ENCODE peak calls at places on chromosomes 2 and 18, in ten cellular contexts. J, I, D, Z, E, S, C, T, P and W are unnamed samples.

GRCh38 chr2:110221938-110222337 is 9.6 kb upstream of the MTLN start:
- DNase-seq in J (no peak), I (no peak), D (no peak), Z (no peak), E (no peak), S (no peak), C (no peak), T (no peak), P (no peak), W (no peak)

GRCh38 chr2:156708051-156708450 is 271.9 kb downstream of the GPD2 start:
- DNase-seq in J (no peak), I (no peak), D (no peak), Z (no peak), E (no peak), S (no peak), C (no peak), T (no peak), P (no peak), W (no peak)

GRCh38 chr2:20608666-20609348 is 42.1 kb downstream of the HS1BP3 start:
- DNase-seq in J (no peak), I (no peak), D (no peak), Z (no peak), E (no peak), S (no peak), C (peak), T (peak), P (no peak), W (no peak)

GRCh38 chr18:564708-565561 is 15.2 kb upstream of the CETN1 start:
- DNase-seq in J (no peak), I (no peak), D (no peak), Z (no peak), E (no peak), S (no peak), C (no peak), T (no peak), P (no peak), W (no peak)

GRCh38 chr2:74873041-74873440 is 39.1 kb downstream of the HK2 start:
- DNase-seq in J (no peak), I (no peak), D (no peak), Z (no peak), E (no peak), S (no peak), C (no peak), T (no peak), P (no peak), W (no peak)

GRCh38 chr2:179543361-179543901 is 278.8 kb upstream of the SESTD1 start:
- DNase-seq in J (no peak), I (no peak), D (no peak), Z (no peak), E (no peak), S (no peak), C (no peak), T (no peak), P (no peak), W (no peak)

GRCh38 chr2:176075476-176075875 is 8.3 kb downstream of the EVX2 start:
- DNase-seq in J (no peak), I (no peak), D (no peak), Z (no peak), E (no peak), S (no peak), C (no peak), T (no peak), P (no peak), W (no peak)

GRCh38 chr2:16191431-16192200 is 251.3 kb downstream of the MYCN start:
- DNase-seq in J (no peak), I (no peak), D (no peak), Z (no peak), E (no peak), S (no peak), C (no peak), T (no peak), P (no peak), W (no peak)

GRCh38 chr2:237141556-237141955 is 55.9 kb downstream of the COPS8 start:
- DNase-seq in J (no peak), I (no peak), D (no peak), Z (no peak), E (no peak), S (no peak), C (peak), T (no peak), P (no peak), W (no peak)

GRCh38 chr2:234463626-234464290 is 33.1 kb downstream of the ARL4C start:
- DNase-seq in J (no peak), I (peak), D (no peak), Z (no peak), E (no peak), S (no peak), C (no peak), T (no peak), P (peak), W (no peak)

GRCh38 chr2:238032755-238033337 is 28.0 kb upstream of the SCLY start:
- DNase-seq in J (no peak), I (no peak), D (no peak), Z (no peak), E (no peak), S (no peak), C (no peak), T (no peak), P (no peak), W (no peak)

GRCh38 chr18:46502444-46502843 is 154.6 kb downstream of the LOXHD1 start:
- DNase-seq in J (no peak), I (no peak), D (no peak), Z (no peak), E (no peak), S (no peak), C (no peak), T (no peak), P (no peak), W (peak)

GRCh38 chr2:229543176-229543873 is 171.0 kb downstream of the DNER start:
- DNase-seq in J (no peak), I (no peak), D (no peak), Z (no peak), E (no peak), S (no peak), C (no peak), T (no peak), P (no peak), W (no peak)

GRCh38 chr2:11375025-11375688 is 30.7 kb upstream of the ROCK2 start:
- DNase-seq in J (no peak), I (no peak), D (no peak), Z (no peak), E (no peak), S (no peak), C (no peak), T (no peak), P (no peak), W (no peak)

GRCh38 chr2:98871506-98871905 is 64.5 kb downstream of the CRACDL start:
- DNase-seq in J (no peak), I (no peak), D (no peak), Z (no peak), E (no peak), S (no peak), C (no peak), T (no peak), P (no peak), W (no peak)

GRCh38 chr2:3736112-3736511 is 32.7 kb downstream of the DCDC2C start:
- DNase-seq in J (no peak), I (no peak), D (no peak), Z (no peak), E (no peak), S (no peak), C (no peak), T (no peak), P (no peak), W (no peak)

GRCh38 chr2:8543065-8543411 is 138.8 kb upstream of the ID2 start:
- DNase-seq in J (no peak), I (no peak), D (no peak), Z (no peak), E (no peak), S (no peak), C (no peak), T (no peak), P (no peak), W (no peak)

GRCh38 chr18:72107647-72108046 is 436.5 kb downstream of the CBLN2 start:
- DNase-seq in J (no peak), I (no peak), D (no peak), Z (no peak), E (no peak), S (no peak), C (no peak), T (no peak), P (no peak), W (no peak)

GRCh38 chr18:10041180-10041579 is 127.4 kb downstream of the VAPA start:
- DNase-seq in J (peak), I (no peak), D (no peak), Z (no peak), E (no peak), S (peak), C (peak), T (peak), P (peak), W (no peak)

GRCh38 chr18:812123-812672 is at the start of gene YES1:
- DNase-seq in J (peak), I (peak), D (peak), Z (peak), E (peak), S (peak), C (peak), T (peak), P (peak), W (peak)

GRCh38 chr18:23918395-23919032 is 96.0 kb upstream of the TTC39C start:
- DNase-seq in J (peak), I (peak), D (peak), Z (peak), E (peak), S (peak), C (peak), T (peak), P (peak), W (peak)

GRCh38 chr2:171487201-171487600 is 35.1 kb upstream of the CYBRD1 start:
- DNase-seq in J (no peak), I (no peak), D (no peak), Z (no peak), E (no peak), S (no peak), C (no peak), T (no peak), P (no peak), W (no peak)

GRCh38 chr2:171487803-171488259 is 34.4 kb upstream of the CYBRD1 start:
- DNase-seq in J (no peak), I (no peak), D (no peak), Z (no peak), E (no peak), S (no peak), C (no peak), T (peak), P (peak), W (no peak)

GRCh38 chr2:171490577-171490976 is 31.7 kb upstream of the CYBRD1 start:
- DNase-seq in J (no peak), I (no peak), D (no peak), Z (no peak), E (no peak), S (no peak), C (no peak), T (no peak), P (peak), W (no peak)

GRCh38 chr2:171491292-171491691 is 31.0 kb upstream of the CYBRD1 start:
- DNase-seq in J (no peak), I (no peak), D (no peak), Z (no peak), E (no peak), S (no peak), C (no peak), T (no peak), P (no peak), W (no peak)

GRCh38 chr2:171492664-171493063 is 29.6 kb upstream of the CYBRD1 start:
- DNase-seq in J (no peak), I (no peak), D (no peak), Z (no peak), E (no peak), S (no peak), C (no peak), T (no peak), P (peak), W (no peak)
- TF ChIP-seq POLR2A in J (no peak), I (no peak), D (no peak), Z (no peak), E (no peak), S (no peak), C (no peak), T (no peak), P (no peak), W (no peak)

DNA sequence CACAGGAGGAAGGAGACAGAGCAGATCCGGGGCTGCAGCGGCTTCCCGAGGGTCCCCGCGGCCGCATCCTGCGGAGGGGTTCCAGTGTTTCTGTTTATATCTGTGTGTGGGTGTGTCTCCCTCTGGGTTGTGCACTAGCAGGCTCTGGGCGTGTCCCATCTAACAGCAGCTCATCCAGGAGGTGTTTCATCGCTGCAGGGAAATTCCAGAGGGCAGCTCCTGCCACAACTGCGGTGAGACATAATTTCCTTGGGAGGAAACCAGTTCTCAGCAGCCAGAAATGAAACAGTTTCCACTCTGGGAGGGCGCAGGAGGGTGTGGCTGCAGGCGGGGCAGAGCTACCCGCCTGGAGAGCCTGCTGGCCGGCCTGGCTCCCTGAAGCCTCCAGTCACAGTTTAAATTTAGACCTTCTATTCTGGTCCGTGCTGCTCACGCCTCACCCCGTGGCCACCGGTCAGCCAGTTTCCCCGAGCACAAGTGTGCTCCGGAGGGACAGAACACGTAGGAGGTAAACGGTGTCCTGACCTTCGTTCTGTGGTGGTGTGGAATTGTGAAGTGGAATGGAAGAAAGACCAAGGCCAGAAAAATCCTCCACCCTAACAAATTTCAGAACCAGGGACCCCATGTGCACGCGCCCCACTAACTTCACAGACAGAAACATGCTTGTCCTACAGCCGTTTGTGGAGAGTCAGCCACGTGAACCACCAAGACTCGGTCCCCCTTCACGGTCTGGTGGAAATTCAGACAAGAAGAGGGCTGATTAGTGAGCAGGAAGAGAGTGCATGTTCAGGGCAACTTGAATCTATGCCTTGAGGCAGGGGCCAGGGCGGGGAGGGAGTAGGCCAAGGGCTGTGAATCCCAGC is 50.2 kb downstream of the TEX44 start:
- DNase-seq in J (peak), I (peak), D (no peak), Z (peak), E (peak), S (peak), C (peak), T (peak), P (peak), W (peak)
- TF ChIP-seq POLR2A in J (peak), I (peak), D (no peak), Z (peak), E (peak), S (no peak), C (peak), T (peak), P (peak), W (no peak)

DNA sequence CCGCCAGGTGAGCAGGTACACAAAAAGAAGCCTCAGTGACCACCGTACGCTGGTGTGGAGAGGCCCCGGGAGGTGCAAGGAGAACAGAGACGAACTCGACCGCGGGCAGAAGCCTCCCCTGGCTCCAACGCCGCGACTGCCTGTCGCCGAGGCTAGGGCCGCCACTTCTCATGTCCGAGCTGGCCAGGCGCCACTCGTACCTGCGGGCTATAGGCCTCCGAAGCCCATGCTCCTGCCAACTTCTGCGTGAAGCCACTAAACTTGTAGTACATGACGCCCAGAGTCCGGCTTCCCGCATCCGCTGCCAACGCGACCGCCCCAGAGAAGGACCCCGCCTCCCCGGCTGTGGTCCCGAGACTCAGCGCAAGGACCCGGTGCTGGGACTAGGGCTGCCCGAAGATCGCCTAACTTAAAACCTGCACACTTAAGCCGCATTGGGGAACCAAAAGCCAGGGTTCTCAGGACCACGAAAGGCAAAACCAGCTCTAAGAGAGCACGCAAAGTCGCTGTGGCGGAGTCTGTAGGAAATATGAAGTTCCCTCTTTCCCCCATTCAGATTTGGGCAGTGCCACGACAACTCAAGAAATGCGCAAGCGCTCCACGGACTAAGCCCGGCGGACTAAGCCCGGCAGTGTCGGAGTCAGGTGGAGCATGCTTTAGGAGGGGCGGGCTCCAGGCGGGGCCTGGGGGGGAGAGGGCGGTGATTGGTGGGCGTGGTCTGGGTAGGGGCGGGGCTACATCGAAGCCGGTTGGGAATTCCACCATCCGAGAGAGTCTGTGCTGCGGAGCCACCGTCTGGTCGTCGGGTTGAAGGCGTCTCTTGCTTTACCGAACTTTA is at the start of gene COX7A2L:
- DNase-seq in J (peak), I (peak), D (peak), Z (peak), E (peak), S (peak), C (peak), T (peak), P (peak), W (peak)
- TF ChIP-seq POLR2A in J (peak), I (peak), D (peak), Z (peak), E (peak), S (peak), C (peak), T (peak), P (peak), W (peak)

GRCh38 chr2:27211943-27212625 is at the start of the genes ATRAID and SLC5A6:
- DNase-seq in J (peak), I (peak), D (peak), Z (peak), E (peak), S (peak), C (peak), T (peak), P (peak), W (peak)
- TF ChIP-seq POLR2A in J (peak), I (peak), D (peak), Z (peak), E (peak), S (peak), C (peak), T (peak), P (peak), W (peak)

GRCh38 chr2:202911513-202912341 is at the start of the genes CARF and WDR12:
- DNase-seq in J (peak), I (peak), D (peak), Z (peak), E (peak), S (peak), C (peak), T (peak), P (peak), W (peak)
- TF ChIP-seq POLR2A in J (peak), I (peak), D (peak), Z (peak), E (peak), S (peak), C (peak), T (peak), P (peak), W (peak)

DNA sequence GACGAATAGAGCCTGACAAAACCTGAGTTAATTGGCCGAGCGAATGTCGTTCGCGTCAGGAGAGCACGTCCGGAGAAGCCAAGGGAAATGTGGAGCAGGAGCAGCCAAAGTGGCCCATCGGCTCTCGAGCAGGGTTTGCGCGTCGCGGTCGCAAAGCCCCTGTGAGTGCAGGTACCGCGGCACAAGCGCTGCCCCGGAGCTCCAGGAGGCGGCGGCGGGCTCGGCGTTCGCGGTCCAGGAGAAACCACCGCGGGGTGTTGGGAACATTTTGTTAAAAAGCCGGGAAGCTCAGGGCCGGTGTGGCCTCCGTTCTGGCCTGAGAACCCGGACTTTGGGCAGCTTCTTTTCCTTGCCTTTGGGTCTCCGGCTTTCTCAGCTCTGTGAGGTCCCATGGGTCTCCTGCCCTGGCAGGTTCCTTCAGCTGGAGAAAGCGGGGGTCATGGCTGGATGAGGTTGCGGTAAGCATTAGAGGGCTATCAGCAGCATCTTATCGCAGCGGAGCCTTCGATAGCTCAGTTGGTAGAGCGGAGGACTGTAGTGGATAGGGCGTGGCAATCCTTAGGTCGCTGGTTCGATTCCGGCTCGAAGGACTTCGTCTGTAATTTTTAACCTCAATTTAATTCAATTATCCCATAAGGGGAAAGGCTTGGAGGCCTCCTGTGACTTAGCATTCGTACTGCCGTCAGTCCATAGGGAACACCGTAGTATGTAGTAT is 1.0 kb upstream of the AGBL5 start:
- DNase-seq in J (peak), I (peak), D (peak), Z (peak), E (peak), S (peak), C (peak), T (peak), P (peak), W (peak)
- TF ChIP-seq POLR2A in J (peak), I (peak), D (no peak), Z (peak), E (no peak), S (no peak), C (peak), T (peak), P (no peak), W (no peak)

DNA sequence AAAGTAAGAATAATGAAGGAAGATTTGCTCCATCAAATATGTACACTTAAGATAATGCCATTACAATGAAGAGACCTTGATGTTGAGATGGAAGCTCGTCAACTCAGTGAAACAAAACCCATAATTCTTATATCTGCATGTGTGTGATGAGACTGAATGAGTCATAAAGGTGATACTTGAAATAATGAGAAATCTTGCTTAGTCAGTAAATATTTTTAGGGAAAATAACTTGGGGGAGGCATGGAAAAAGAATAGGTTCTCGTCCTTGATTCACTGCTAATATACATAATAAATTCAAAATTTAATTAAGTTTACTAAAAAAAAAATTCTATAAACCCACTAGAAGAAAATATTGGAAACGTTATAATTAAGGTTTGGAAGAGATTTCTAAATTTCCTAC is 75.2 kb downstream of the TRIB2 start:
- DNase-seq in J (no peak), I (no peak), D (no peak), Z (no peak), E (no peak), S (no peak), C (no peak), T (no peak), P (no peak), W (no peak)
- TF ChIP-seq POLR2A in J (no peak), I (no peak), D (no peak), Z (no peak), E (no peak), S (no peak), C (no peak), T (no peak), P (no peak), W (no peak)